ENCODE peak calls at places on chromosome 5, in four cellular contexts. Z is IMR-90, W is K562, S is GM12878. L is an unnamed sample.

GRCh38 chr5:2738700-2739359 is 12.6 kb downstream of the IRX2 start:
- DNase-seq in Z (no peak), W (no peak), S (no peak), L (no peak)

GRCh38 chr5:144369001-144369400 is 198.3 kb downstream of the KCTD16 start:
- DNase-seq in Z (no peak), W (no peak), S (no peak), L (no peak)

GRCh38 chr5:54758038-54758437 is 227.4 kb downstream of the ESM1 start:
- DNase-seq in Z (peak; percentile 95), W (no peak), S (no peak), L (no peak)

GRCh38 chr5:177457239-177458121 is 10.9 kb downstream of the PRR7 start:
- DNase-seq in Z (peak; percentile 97), W (peak; percentile 92), S (peak; percentile 66), L (peak; percentile 98)

GRCh38 chr5:142145106-142145900 is 36.7 kb downstream of the NDFIP1 start:
- DNase-seq in Z (peak; percentile 68), W (peak; percentile 60), S (peak; percentile 11), L (peak; percentile 73)

GRCh38 chr5:78367318-78367991 is 7.0 kb downstream of the SCAMP1 start:
- DNase-seq in Z (no peak), W (no peak), S (no peak), L (no peak)

GRCh38 chr5:57408285-57408684 is 74.3 kb downstream of the ACTBL2 start:
- DNase-seq in Z (no peak), W (no peak), S (no peak), L (no peak)

GRCh38 chr5:91885291-91886265 is 502.5 kb upstream of the ARRDC3 start:
- DNase-seq in Z (no peak), W (no peak), S (no peak), L (no peak)

GRCh38 chr5:41270423-41271251 is 57.3 kb upstream of the C6 start:
- DNase-seq in Z (peak; percentile 76), W (no peak), S (no peak), L (peak; percentile 12)

GRCh38 chr5:83752700-83753099 is 32.0 kb upstream of the HAPLN1 start:
- DNase-seq in Z (no peak), W (no peak), S (no peak), L (no peak)

GRCh38 chr5:153658606-153659005 is 168.1 kb downstream of the GRIA1 start:
- DNase-seq in Z (no peak), W (no peak), S (no peak), L (no peak)

GRCh38 chr5:14061106-14061505 is 82.0 kb upstream of the TRIO start:
- DNase-seq in Z (no peak), W (peak; percentile 52), S (no peak), L (peak; percentile 23)

GRCh38 chr5:43389679-43390329 is 22.4 kb downstream of the CCL28 start:
- DNase-seq in Z (peak; percentile 90), W (peak; percentile 80), S (peak; percentile 40), L (peak; percentile 91)

GRCh38 chr5:135441919-135442318 is 5.2 kb downstream of the DCANP1 start:
- DNase-seq in Z (no peak), W (no peak), S (no peak), L (no peak)

GRCh38 chr5:105752801-105753200 is 1917.9 kb downstream of the EFNA5 start:
- DNase-seq in Z (peak; percentile 50), W (no peak), S (no peak), L (no peak)

GRCh38 chr5:91101777-91102379 is 281.2 kb downstream of the ARRDC3 start:
- DNase-seq in Z (peak; percentile 84), W (peak; percentile 63), S (peak; percentile 21), L (peak; percentile 88)

GRCh38 chr5:168663276-168664004 is 84.3 kb upstream of the PANK3 start:
- DNase-seq in Z (no peak), W (no peak), S (no peak), L (no peak)

GRCh38 chr5:170221319-170221718 is 11.5 kb upstream of the C5orf58 start:
- DNase-seq in Z (peak; percentile 6), W (no peak), S (no peak), L (no peak)
- TF ChIP-seq ELK1 in Z (no peak), W (no peak), S (no peak), L (no peak)

DNA sequence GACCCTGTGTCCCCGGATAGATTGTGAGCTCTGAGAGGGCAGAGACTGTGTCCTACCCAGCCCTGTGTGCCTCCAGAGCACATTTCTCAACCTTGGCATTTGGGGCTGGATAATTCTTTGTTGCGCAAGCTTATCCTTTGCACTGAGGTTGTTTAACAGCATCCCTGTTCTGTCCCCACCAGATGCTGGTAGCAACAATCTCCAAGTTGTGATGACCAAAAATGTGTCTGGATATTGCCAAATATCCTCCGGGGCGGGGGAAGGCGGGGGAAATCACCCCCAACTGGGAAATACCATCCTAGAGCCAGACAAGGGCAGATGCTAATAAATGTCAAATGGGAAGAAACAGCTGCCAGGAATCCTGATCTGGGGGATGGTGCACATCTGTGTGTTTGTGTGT is 24.0 kb upstream of the TNIP1 start:
- DNase-seq in Z (peak; percentile 43), W (no peak), S (no peak), L (no peak)
- TF ChIP-seq ELK1 in Z (no peak), W (no peak), S (no peak), L (no peak)

DNA sequence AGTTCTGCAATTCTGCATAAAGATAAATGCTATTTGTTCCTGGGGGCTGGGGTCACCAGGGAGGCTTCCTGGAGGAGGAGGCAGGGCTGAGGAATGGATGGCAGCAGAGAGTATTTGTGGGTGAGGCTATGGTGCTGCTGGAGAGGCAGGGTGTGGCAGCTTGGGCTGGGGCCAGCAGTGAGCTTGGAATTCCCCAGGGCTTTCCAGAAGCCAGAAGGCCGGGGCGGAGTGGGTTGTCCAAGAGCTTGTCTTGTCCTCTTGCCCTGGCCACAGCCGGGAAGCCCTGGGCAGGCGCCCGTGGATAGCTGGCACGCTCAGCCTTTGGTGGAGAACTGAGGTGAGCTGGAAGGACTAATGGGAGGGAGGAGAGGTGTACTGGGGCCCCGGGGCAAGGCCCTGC is 27.2 kb upstream of the CNOT6 start:
- DNase-seq in Z (no peak), W (no peak), S (no peak), L (peak; percentile 83)
- TF ChIP-seq ELK1 in Z (no peak), W (no peak), S (no peak), L (no peak)

GRCh38 chr5:98929982-98930355 is 1.2 kb upstream of the CHD1 start:
- DNase-seq in Z (no peak), W (no peak), S (no peak), L (peak; percentile 6)
- TF ChIP-seq ELK1 in Z (no peak), W (no peak), S (no peak), L (no peak)